ENCODE peak calls at places on chromosomes 13 and 19, in seven cellular contexts. Z is H1, N is esophagus muscularis mucosa, H is stomach, V is prostate gland, X is endothelial cell of umbilical vein, R is transverse colon. J is an unnamed sample.

GRCh38 chr19:47407417-47407774 is 11.9 kb downstream of the MEIS3 start:
- DNase-seq in Z (no peak), H (no peak), R (no peak), X (no peak), V (no peak), N (no peak), J (no peak)

GRCh38 chr19:28039677-28040381 is 1173.1 kb downstream of the UQCRFS1 start:
- DNase-seq in R (no peak), N (peak), H (no peak), Z (no peak), V (no peak), X (no peak), J (no peak)

GRCh38 chr19:35767288-35768081 is 7.9 kb upstream of the ARHGAP33 start:
- DNase-seq in X (no peak), R (no peak), Z (no peak), V (no peak), H (no peak), N (no peak), J (no peak)

GRCh38 chr13:38350114-38350617 is 515 bp downstream of the UFM1 start:
- DNase-seq in R (peak), X (no peak), Z (no peak), N (no peak), V (peak), H (peak), J (peak)

GRCh38 chr19:41997121-41997850 is 3.3 kb upstream of the ATP1A3 start:
- DNase-seq in N (no peak), V (peak), H (peak), X (no peak), Z (no peak), R (peak), J (no peak)

GRCh38 chr13:106367361-106367781 is 168.1 kb downstream of the EFNB2 start:
- DNase-seq in H (no peak), R (no peak), V (no peak), Z (no peak), N (no peak), X (peak), J (no peak)

GRCh38 chr13:76231522-76232167 is 595.5 kb downstream of the LMO7 start:
- DNase-seq in N (no peak), R (no peak), H (no peak), X (no peak), Z (no peak), V (no peak), J (no peak)

GRCh38 chr13:97261254-97262015 is 39.3 kb downstream of the MBNL2 start:
- DNase-seq in Z (no peak), H (no peak), N (no peak), R (no peak), X (no peak), V (no peak), J (no peak)

GRCh38 chr19:43479226-43479625 is 13.8 kb upstream of the LYPD3 start:
- DNase-seq in Z (no peak), N (no peak), R (no peak), H (no peak), X (no peak), V (no peak), J (no peak)

GRCh38 chr13:21058361-21058760 is 3.0 kb downstream of the LATS2 start:
- DNase-seq in H (no peak), Z (no peak), N (no peak), V (no peak), X (peak), R (no peak), J (no peak)

GRCh38 chr13:22883961-22884360 is 296.8 kb upstream of the SGCG start:
- DNase-seq in Z (no peak), V (no peak), X (no peak), N (no peak), H (no peak), R (no peak), J (no peak)

GRCh38 chr13:47117268-47117667 is 220.4 kb upstream of the HTR2A start:
- DNase-seq in H (no peak), R (no peak), N (no peak), V (no peak), X (no peak), Z (no peak), J (no peak)

GRCh38 chr19:719081-719512 is 10.4 kb downstream of the PALM start:
- DNase-seq in R (no peak), X (no peak), N (no peak), V (no peak), Z (no peak), H (no peak), J (no peak)

GRCh38 chr19:18340237-18340989 is at the start of gene PGPEP1:
- DNase-seq in R (peak), H (peak), V (peak), Z (no peak), X (peak), N (no peak), J (peak)

GRCh38 chr19:41297628-41298326 is 12.2 kb upstream of the CCDC97 start:
- DNase-seq in H (peak), X (no peak), R (peak), N (no peak), Z (no peak), V (no peak), J (peak)

GRCh38 chr13:46844431-46844830 is 47.5 kb upstream of the ESD start:
- DNase-seq in Z (no peak), X (no peak), V (no peak), R (no peak), H (no peak), N (no peak), J (no peak)

GRCh38 chr13:75864718-75865117 is 228.6 kb downstream of the LMO7 start:
- DNase-seq in N (no peak), V (no peak), X (no peak), H (no peak), Z (no peak), R (no peak), J (no peak)

GRCh38 chr13:52599037-52599852 is 43.0 kb upstream of the HNRNPA1L2 start:
- DNase-seq in R (no peak), Z (no peak), H (no peak), N (no peak), X (peak), V (peak), J (no peak)

GRCh38 chr13:96075953-96076543 is 13.9 kb upstream of the HS6ST3 start:
- DNase-seq in V (no peak), H (no peak), X (peak), N (no peak), Z (no peak), R (no peak), J (no peak)

GRCh38 chr19:50005428-50005827 is 19.7 kb downstream of the VRK3 start:
- DNase-seq in N (no peak), Z (no peak), H (no peak), R (no peak), X (no peak), V (no peak), J (no peak)

GRCh38 chr19:55670280-55671053 is 4.6 kb upstream of the EPN1 start:
- DNase-seq in V (no peak), X (peak), Z (no peak), H (no peak), R (no peak), N (no peak), J (peak)

GRCh38 chr19:48656840-48657474 is 11.0 kb upstream of the CA11 start:
- DNase-seq in N (no peak), X (peak), Z (no peak), R (peak), H (no peak), V (no peak), J (no peak)

GRCh38 chr13:35225159-35225558 is 251.3 kb downstream of the MAB21L1 start:
- DNase-seq in Z (no peak), H (no peak), X (no peak), R (no peak), N (no peak), V (no peak), J (no peak)

GRCh38 chr13:113229791-113230190 is 20.4 kb downstream of the CUL4A start:
- DNase-seq in N (no peak), V (no peak), R (no peak), X (no peak), Z (no peak), H (no peak), J (peak)

GRCh38 chr19:37999309-38000213 is 92.6 kb downstream of the SIPA1L3 start:
- DNase-seq in R (no peak), Z (no peak), V (no peak), N (no peak), H (no peak), X (peak), J (no peak)

GRCh38 chr19:33482486-33482885 is 39.1 kb downstream of the PEPD start:
- DNase-seq in Z (no peak), V (peak), R (no peak), H (no peak), X (no peak), N (no peak), J (no peak)

GRCh38 chr19:49590971-49591730 is at the start of gene PRR12:
- DNase-seq in H (peak), R (peak), Z (no peak), V (peak), N (peak), X (peak), J (peak)

GRCh38 chr13:76973920-76974617 is 17.8 kb upstream of the CLN5 start:
- DNase-seq in N (no peak), X (no peak), R (no peak), Z (no peak), V (no peak), H (no peak), J (no peak)

GRCh38 chr13:113814435-113814821 is 49.4 kb downstream of the GAS6 start:
- DNase-seq in V (no peak), H (no peak), R (no peak), X (no peak), Z (no peak), N (no peak), J (peak)

GRCh38 chr13:20193924-20194631 is 1.3 kb upstream of the GJB2 start:
- DNase-seq in X (no peak), V (no peak), Z (no peak), N (peak), R (no peak), H (no peak), J (no peak)

GRCh38 chr13:106744516-106744915 is 176.6 kb upstream of the ARGLU1 start:
- DNase-seq in Z (no peak), N (no peak), V (no peak), H (no peak), X (no peak), R (no peak), J (no peak)

GRCh38 chr19:33419763-33420080 is 46.2 kb downstream of the CEBPG start:
- DNase-seq in V (no peak), N (no peak), X (no peak), H (no peak), R (no peak), Z (no peak), J (no peak)

GRCh38 chr13:66994097-66994496 is 236.0 kb downstream of the PCDH9 start:
- DNase-seq in X (peak), Z (peak), V (no peak), R (peak), H (peak), N (no peak), J (peak)

GRCh38 chr13:105908581-105908980 is 626.9 kb downstream of the EFNB2 start:
- DNase-seq in V (no peak), H (no peak), X (no peak), N (no peak), R (no peak), Z (no peak), J (no peak)

GRCh38 chr19:12884926-12885748 is 1.9 kb downstream of the KLF1 start:
- DNase-seq in R (peak), H (peak), X (peak), N (no peak), V (peak), Z (peak), J (peak)

GRCh38 chr19:2247433-2248101 is 1.6 kb upstream of the AMH start:
- DNase-seq in H (no peak), N (no peak), V (no peak), R (no peak), X (no peak), Z (no peak), J (no peak)

GRCh38 chr19:13172335-13173128 is 22.3 kb downstream of the IER2 start:
- DNase-seq in V (peak), R (peak), X (peak), Z (no peak), N (peak), H (peak), J (peak)

DNA sequence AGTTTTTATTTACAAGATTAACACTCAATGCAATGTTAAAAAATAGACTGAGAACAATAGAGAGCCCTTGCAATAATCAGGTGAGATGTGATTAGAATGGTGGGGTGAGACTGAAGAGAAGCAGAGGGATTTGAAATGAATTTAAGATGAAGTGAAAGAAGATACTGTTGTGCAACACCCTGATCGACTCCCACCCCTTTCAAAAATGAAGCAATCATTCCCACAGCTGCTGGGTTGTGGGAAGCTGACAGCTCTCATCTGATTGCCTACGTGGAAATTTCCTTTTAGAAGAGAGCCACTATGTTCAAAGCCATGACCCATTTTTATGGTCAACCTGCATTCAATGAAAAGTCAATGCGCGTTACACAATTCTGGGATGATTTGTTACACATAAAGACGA is 1374.9 kb downstream of the PCDH9 start:
- DNase-seq in Z (no peak), R (no peak), X (no peak), N (no peak), H (no peak), V (no peak), J (no peak)
- TF ChIP-seq POLR2AphosphoS5 in Z (no peak), R (no peak), X (no peak), N (no peak), H (no peak), V (no peak), J (no peak)

DNA sequence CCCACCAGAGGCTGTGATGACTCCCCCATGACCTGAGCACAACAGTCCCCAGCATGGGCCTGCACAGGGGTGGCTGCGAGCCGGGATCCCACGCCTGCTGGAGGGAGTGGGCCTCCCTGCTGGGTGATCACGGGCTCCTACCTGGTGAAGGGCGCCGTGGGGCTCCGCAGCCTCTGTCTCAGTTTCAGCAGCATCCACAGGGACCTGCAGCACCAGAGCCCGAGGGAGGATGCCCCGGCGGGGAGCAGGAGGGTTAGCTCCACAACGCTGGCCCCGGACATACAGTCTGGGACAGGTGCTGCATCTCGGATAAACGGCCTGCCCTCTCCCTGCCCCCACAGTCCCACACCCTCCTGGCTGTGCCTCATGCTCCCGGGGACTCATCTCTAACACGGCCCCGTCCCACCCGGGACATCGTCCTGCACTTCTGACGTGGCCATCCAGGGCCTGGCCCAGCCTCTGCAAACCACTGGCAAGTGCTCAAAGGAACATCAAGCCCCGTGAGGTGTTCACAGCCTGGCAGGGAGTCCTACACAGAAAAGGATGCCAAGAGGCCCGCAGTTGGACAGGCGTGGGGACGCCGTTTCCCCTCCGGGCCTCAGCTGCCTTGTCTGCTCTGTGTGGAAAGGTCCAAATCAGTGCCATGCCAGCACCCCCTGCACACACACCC is 10.5 kb downstream of the PEX11G start:
- DNase-seq in X (no peak), Z (no peak), V (no peak), N (no peak), R (no peak), H (no peak), J (no peak)
- TF ChIP-seq POLR2AphosphoS5 in X (no peak), Z (peak), V (no peak), N (peak), R (no peak), H (no peak), J (peak)

DNA sequence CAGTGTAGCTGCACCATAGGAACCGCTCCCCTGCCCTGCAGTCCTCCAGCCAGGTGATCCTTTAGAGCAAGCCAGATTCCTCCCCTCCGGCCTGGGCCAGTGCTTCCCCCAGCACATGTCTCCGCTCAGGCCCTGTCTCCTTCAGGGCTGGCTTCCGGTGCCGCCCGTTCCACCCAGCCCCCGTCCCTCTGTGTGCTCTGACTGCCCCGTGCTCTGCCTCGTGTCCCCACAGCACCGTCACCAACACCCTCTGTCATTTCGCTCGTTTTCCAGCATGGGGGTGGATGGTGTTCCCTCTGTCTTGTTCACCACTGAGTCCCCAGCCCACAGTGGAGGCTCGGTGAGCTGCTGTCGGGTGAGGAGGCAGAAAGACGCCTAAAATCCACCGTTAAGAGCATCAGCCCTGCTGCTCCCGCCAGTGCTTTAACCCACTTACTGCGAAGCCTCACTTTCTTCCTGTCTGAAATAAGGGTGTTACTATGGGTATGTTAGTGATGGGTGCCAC is 54.5 kb downstream of the TSSK6 start:
- DNase-seq in X (peak), N (peak), V (no peak), H (peak), R (peak), Z (no peak), J (peak)
- TF ChIP-seq POLR2AphosphoS5 in X (no peak), N (no peak), V (peak), H (no peak), R (no peak), Z (no peak), J (peak)

DNA sequence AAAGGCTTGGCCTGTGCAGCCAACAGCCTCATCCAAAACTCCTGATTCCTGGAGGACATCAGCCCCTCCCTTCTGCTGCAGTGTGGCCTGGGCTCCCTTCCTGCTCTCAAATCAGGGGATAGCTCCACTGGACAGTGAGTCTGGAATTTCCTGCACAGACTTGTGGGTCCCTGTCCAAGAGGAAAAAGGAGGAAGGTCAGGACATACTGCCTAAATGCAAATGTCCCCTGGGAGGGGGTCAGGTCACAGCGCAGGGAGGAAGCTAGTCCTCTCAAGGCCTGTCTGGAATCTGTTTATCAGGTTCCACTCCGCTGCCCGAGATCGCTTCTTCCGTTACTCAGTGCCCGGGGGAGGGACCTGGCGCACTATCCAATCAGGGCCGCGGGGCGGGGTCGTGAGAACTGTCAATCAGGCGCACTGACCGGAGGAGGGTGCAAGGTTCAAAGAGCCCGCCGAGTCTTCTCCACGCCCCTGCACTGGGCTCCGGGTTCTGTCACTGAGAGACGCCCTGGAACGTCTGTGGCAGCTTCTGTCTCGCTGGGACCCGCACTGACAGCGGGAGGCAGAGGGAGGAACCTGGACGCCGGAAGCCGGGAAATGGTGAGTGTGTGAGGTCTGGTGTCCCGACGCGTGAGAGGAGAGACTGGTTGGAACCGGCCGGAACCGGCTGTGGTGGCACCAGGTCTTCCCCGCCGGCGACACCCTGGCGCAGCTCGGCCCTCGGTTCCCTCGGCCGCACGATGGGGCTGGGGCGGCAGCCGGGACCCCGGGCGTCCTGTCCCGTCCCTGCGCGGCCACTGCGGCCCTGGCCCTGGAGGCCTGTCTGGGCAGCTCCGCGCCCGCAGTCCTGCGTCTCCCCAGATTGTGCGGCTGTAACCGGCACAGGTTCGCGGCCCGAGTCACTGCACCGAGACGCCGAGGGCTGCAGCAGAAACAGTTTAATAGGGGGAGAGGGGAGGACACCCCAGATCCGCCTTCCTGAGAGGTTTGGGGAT is at the start of gene ZNF441:
- DNase-seq in V (peak), Z (peak), N (peak), X (peak), R (peak), H (peak), J (peak)
- TF ChIP-seq POLR2AphosphoS5 in V (peak), Z (no peak), N (peak), X (peak), R (peak), H (peak), J (peak)

GRCh38 chr13:110652231-110652730 is 36.9 kb downstream of the NAXD start:
- DNase-seq in Z (no peak), R (no peak), V (no peak), N (no peak), H (no peak), X (no peak), J (peak)
- TF ChIP-seq POLR2AphosphoS5 in Z (no peak), R (no peak), V (no peak), N (no peak), H (no peak), X (no peak), J (no peak)